ENCODE peak calls at places on chromosomes 16 and 17, in nine cellular contexts. One of them, this sample, is unnamed.

GRCh38 chr17:68509151-68510057 is 2.8 kb upstream of the PRKAR1A start:
- DNase-seq in Panc1: no peak
- DNase-seq in tibial artery: peak; percentile 51
- DNase-seq in pancreas: peak; percentile 25
- DNase-seq in Caco-2: no peak
- DNase-seq in cardiac muscle cell: no peak
- DNase-seq in IMR-90: no peak
- DNase-seq in RWPE2: no peak
- DNase-seq in transverse colon: peak; percentile 58
- DNase-seq in this sample: no peak

GRCh38 chr17:2179615-2180295 is 123.8 kb downstream of the SMG6 start:
- DNase-seq in Panc1: no peak
- DNase-seq in tibial artery: peak; percentile 91
- DNase-seq in pancreas: peak; percentile 71
- DNase-seq in Caco-2: no peak
- DNase-seq in cardiac muscle cell: no peak
- DNase-seq in IMR-90: peak; percentile 98
- DNase-seq in RWPE2: no peak
- DNase-seq in transverse colon: peak; percentile 67
- DNase-seq in this sample: no peak

GRCh38 chr16:49015189-49015540 is 266.5 kb downstream of the CBLN1 start:
- DNase-seq in Panc1: no peak
- DNase-seq in tibial artery: no peak
- DNase-seq in pancreas: no peak
- DNase-seq in Caco-2: no peak
- DNase-seq in cardiac muscle cell: no peak
- DNase-seq in IMR-90: no peak
- DNase-seq in RWPE2: no peak
- DNase-seq in transverse colon: no peak
- DNase-seq in this sample: no peak

GRCh38 chr17:29827179-29827578 is 102.8 kb downstream of the SSH2 start:
- DNase-seq in Panc1: no peak
- DNase-seq in tibial artery: no peak
- DNase-seq in pancreas: no peak
- DNase-seq in Caco-2: no peak
- DNase-seq in cardiac muscle cell: no peak
- DNase-seq in IMR-90: no peak
- DNase-seq in RWPE2: no peak
- DNase-seq in transverse colon: no peak
- DNase-seq in this sample: no peak

GRCh38 chr17:77465358-77466041 is 324.7 kb downstream of the SEC14L1 start:
- DNase-seq in Panc1: no peak
- DNase-seq in tibial artery: peak; percentile 72
- DNase-seq in pancreas: no peak
- DNase-seq in Caco-2: no peak
- DNase-seq in cardiac muscle cell: no peak
- DNase-seq in IMR-90: peak; percentile 77
- DNase-seq in RWPE2: no peak
- DNase-seq in transverse colon: peak; percentile 80
- DNase-seq in this sample: peak; percentile 80

GRCh38 chr16:82011199-82011641 is at the start of gene SDR42E1:
- DNase-seq in Panc1: no peak
- DNase-seq in tibial artery: no peak
- DNase-seq in pancreas: peak; percentile 81
- DNase-seq in Caco-2: peak; percentile 74
- DNase-seq in cardiac muscle cell: no peak
- DNase-seq in IMR-90: no peak
- DNase-seq in RWPE2: peak; percentile 85
- DNase-seq in transverse colon: peak; percentile 85
- DNase-seq in this sample: peak; percentile 71

GRCh38 chr17:78409191-78409621 is 30.8 kb downstream of the PGS1 start:
- DNase-seq in Panc1: no peak
- DNase-seq in tibial artery: no peak
- DNase-seq in pancreas: peak; percentile 76
- DNase-seq in Caco-2: peak; percentile 33
- DNase-seq in cardiac muscle cell: no peak
- DNase-seq in IMR-90: no peak
- DNase-seq in RWPE2: peak; percentile 62
- DNase-seq in transverse colon: peak; percentile 91
- DNase-seq in this sample: no peak

GRCh38 chr17:7888184-7888920 is at the start of gene CHD3:
- DNase-seq in Panc1: no peak
- DNase-seq in tibial artery: no peak
- DNase-seq in pancreas: peak; percentile 43
- DNase-seq in Caco-2: peak; percentile 42
- DNase-seq in cardiac muscle cell: peak; percentile 12
- DNase-seq in IMR-90: peak; percentile 21
- DNase-seq in RWPE2: no peak
- DNase-seq in transverse colon: peak; percentile 45
- DNase-seq in this sample: no peak

GRCh38 chr17:6213859-6214258 is 143.7 kb downstream of the WSCD1 start:
- DNase-seq in Panc1: no peak
- DNase-seq in tibial artery: no peak
- DNase-seq in pancreas: no peak
- DNase-seq in Caco-2: no peak
- DNase-seq in cardiac muscle cell: no peak
- DNase-seq in IMR-90: no peak
- DNase-seq in RWPE2: no peak
- DNase-seq in transverse colon: no peak
- DNase-seq in this sample: no peak

GRCh38 chr17:78341559-78342437 is 18.1 kb downstream of the SOCS3 start:
- DNase-seq in Panc1: no peak
- DNase-seq in tibial artery: peak; percentile 68
- DNase-seq in pancreas: peak; percentile 76
- DNase-seq in Caco-2: peak; percentile 74
- DNase-seq in cardiac muscle cell: peak; percentile 78
- DNase-seq in IMR-90: peak; percentile 74
- DNase-seq in RWPE2: no peak
- DNase-seq in transverse colon: peak; percentile 80
- DNase-seq in this sample: no peak

GRCh38 chr16:10959161-10959560 is 14.8 kb downstream of the CLEC16A start:
- DNase-seq in Panc1: no peak
- DNase-seq in tibial artery: no peak
- DNase-seq in pancreas: no peak
- DNase-seq in Caco-2: no peak
- DNase-seq in cardiac muscle cell: no peak
- DNase-seq in IMR-90: peak; percentile 82
- DNase-seq in RWPE2: no peak
- DNase-seq in transverse colon: no peak
- DNase-seq in this sample: no peak

GRCh38 chr16:4133897-4134372 is 17.7 kb upstream of the ADCY9 start:
- DNase-seq in Panc1: no peak
- DNase-seq in tibial artery: no peak
- DNase-seq in pancreas: no peak
- DNase-seq in Caco-2: no peak
- DNase-seq in cardiac muscle cell: no peak
- DNase-seq in IMR-90: no peak
- DNase-seq in RWPE2: no peak
- DNase-seq in transverse colon: no peak
- DNase-seq in this sample: no peak

GRCh38 chr16:35182043-35182677 is 1722.7 kb downstream of the TP53TG3F start:
- DNase-seq in Panc1: no peak
- DNase-seq in tibial artery: no peak
- DNase-seq in pancreas: no peak
- DNase-seq in Caco-2: no peak
- DNase-seq in cardiac muscle cell: no peak
- DNase-seq in IMR-90: no peak
- DNase-seq in RWPE2: no peak
- DNase-seq in transverse colon: no peak
- DNase-seq in this sample: no peak

GRCh38 chr16:75311383-75311938 is 60.0 kb upstream of the BCAR1 start:
- DNase-seq in Panc1: no peak
- DNase-seq in tibial artery: no peak
- DNase-seq in pancreas: no peak
- DNase-seq in Caco-2: no peak
- DNase-seq in cardiac muscle cell: no peak
- DNase-seq in IMR-90: peak; percentile 36
- DNase-seq in RWPE2: no peak
- DNase-seq in transverse colon: no peak
- DNase-seq in this sample: no peak

GRCh38 chr16:48292452-48292851 is 45.1 kb upstream of the ABCC11 start:
- DNase-seq in Panc1: no peak
- DNase-seq in tibial artery: no peak
- DNase-seq in pancreas: no peak
- DNase-seq in Caco-2: no peak
- DNase-seq in cardiac muscle cell: no peak
- DNase-seq in IMR-90: no peak
- DNase-seq in RWPE2: no peak
- DNase-seq in transverse colon: no peak
- DNase-seq in this sample: no peak

GRCh38 chr17:70886648-70887047 is 717.3 kb downstream of the KCNJ2 start:
- DNase-seq in Panc1: no peak
- DNase-seq in tibial artery: no peak
- DNase-seq in pancreas: no peak
- DNase-seq in Caco-2: no peak
- DNase-seq in cardiac muscle cell: no peak
- DNase-seq in IMR-90: no peak
- DNase-seq in RWPE2: no peak
- DNase-seq in transverse colon: no peak
- DNase-seq in this sample: no peak

GRCh38 chr16:24906199-24906808 is 60.5 kb downstream of the SLC5A11 start:
- DNase-seq in Panc1: no peak
- DNase-seq in tibial artery: no peak
- DNase-seq in pancreas: no peak
- DNase-seq in Caco-2: no peak
- DNase-seq in cardiac muscle cell: no peak
- DNase-seq in IMR-90: peak; percentile 26
- DNase-seq in RWPE2: no peak
- DNase-seq in transverse colon: no peak
- DNase-seq in this sample: no peak

GRCh38 chr16:89275837-89276720 is 58.6 kb downstream of the ZNF778 start:
- DNase-seq in Panc1: no peak
- DNase-seq in tibial artery: no peak
- DNase-seq in pancreas: no peak
- DNase-seq in Caco-2: no peak
- DNase-seq in cardiac muscle cell: no peak
- DNase-seq in IMR-90: no peak
- DNase-seq in RWPE2: peak; percentile 67
- DNase-seq in transverse colon: no peak
- DNase-seq in this sample: no peak
- H3K36me3 ChIP-seq in Panc1: no peaks in the 10 kb centered on the region
- H3K36me3 ChIP-seq in tibial artery: peaks cover 97% of the 10 kb centered on the region
- H3K36me3 ChIP-seq in pancreas: peaks cover 54% of the 10 kb centered on the region
- H3K36me3 ChIP-seq in Caco-2: peaks cover 6% of the 10 kb centered on the region
- H3K36me3 ChIP-seq in cardiac muscle cell: peaks cover 31% of the 10 kb centered on the region
- H3K36me3 ChIP-seq in IMR-90: peaks cover 77% of the 10 kb centered on the region
- H3K36me3 ChIP-seq in RWPE2: peaks cover 91% of the 10 kb centered on the region
- H3K36me3 ChIP-seq in transverse colon: peaks cover 54% of the 10 kb centered on the region
- H3K36me3 ChIP-seq in this sample: peaks cover 41% of the 10 kb centered on the region

DNA sequence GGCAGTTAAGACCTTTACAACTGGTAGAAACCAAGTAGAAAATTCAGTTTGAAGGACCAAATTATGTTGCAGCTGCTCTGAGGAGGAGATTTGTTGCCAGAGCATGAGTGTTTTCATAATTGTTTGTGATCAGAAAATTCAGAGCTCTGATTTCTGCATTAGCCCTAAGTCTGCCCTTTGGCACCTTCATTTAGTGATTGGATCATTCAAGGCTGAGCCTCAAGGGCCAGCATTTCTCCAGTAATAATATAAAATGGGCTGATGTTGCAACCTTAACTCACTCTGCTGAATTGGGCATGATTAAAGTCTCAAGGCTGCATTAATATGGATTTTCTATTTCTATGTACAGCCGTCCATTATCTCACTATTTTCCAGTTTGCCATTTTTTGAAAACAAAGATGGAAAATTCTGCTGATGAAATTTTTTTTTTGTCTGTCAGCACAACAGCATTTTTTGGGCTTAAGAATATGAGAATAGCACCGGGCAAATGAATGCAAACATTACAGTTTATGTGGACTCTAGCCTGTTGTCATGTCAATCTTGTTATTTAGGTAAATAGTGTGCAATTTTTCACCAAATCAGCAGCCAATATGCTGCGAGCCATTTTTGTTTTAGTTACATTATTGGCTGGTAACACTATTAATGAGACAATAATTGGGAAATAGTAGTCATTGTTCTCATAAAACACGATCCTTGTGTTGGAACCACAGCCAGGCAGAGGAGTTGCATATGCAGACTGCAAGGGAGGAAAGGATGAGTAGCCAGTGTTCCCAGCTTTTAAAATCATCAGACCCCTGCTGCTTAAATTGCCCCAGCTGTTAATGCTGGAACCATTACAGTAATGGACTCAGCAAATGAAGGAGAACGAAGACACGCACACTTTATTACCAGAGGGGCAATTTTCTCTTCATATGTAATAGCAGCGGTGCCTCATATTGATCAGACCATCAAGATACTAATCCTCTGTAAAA is 10.4 kb downstream of the FTO start:
- DNase-seq in Panc1: no peak
- DNase-seq in tibial artery: peak; percentile 51
- DNase-seq in pancreas: no peak
- DNase-seq in Caco-2: no peak
- DNase-seq in cardiac muscle cell: no peak
- DNase-seq in IMR-90: no peak
- DNase-seq in RWPE2: no peak
- DNase-seq in transverse colon: no peak
- DNase-seq in this sample: no peak
- H3K4me3 ChIP-seq in Panc1: no peak overlapping the region
- H3K4me3 ChIP-seq in tibial artery: no peak overlapping the region
- H3K4me3 ChIP-seq in pancreas: no peak overlapping the region
- H3K4me3 ChIP-seq in Caco-2: no peak overlapping the region
- H3K4me3 ChIP-seq in cardiac muscle cell: no peak overlapping the region
- H3K4me3 ChIP-seq in IMR-90: no peak overlapping the region
- H3K4me3 ChIP-seq in RWPE2: no peak overlapping the region
- H3K4me3 ChIP-seq in transverse colon: no peak overlapping the region
- H3K4me3 ChIP-seq in this sample: no peak overlapping the region

DNA sequence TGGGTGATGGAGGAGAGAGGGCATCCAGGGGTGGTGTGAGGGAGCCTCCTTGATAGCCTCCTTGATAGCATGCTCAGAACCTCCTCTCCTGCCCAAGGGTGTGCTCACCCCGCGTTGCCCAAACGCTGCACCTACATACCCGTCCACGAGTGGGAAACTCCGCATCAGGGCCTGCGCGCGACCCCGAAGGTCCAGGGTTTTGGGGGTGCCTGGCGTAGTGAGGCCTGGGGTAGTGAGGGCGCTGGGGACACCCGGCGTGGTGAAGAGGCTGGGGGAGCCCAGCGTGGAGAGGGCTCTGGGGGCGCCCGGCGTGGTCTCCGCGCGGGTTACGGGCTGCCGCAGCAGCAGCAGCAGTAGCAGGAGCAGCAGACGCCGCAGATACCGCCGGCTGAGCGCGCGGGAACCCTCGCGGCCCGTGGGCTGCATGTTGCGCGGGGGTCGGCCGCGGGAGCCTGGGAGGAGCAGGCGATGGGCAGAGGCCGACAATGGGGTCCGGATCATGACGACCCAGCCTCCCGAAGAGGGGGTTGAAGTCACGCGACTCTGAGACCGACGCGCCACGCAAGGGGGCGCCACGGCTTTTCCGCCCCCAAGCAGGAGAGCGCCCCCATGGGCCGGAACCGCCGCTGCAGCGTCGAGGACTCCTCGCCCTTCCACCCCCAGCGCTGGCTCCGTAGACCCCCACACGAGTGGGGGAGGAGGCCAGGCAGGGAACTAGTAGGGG is at the start of gene DPEP3:
- DNase-seq in Panc1: no peak
- DNase-seq in tibial artery: no peak
- DNase-seq in pancreas: no peak
- DNase-seq in Caco-2: no peak
- DNase-seq in cardiac muscle cell: no peak
- DNase-seq in IMR-90: no peak
- DNase-seq in RWPE2: no peak
- DNase-seq in transverse colon: no peak
- DNase-seq in this sample: peak; percentile 41
- TF ChIP-seq CTCF in Panc1: no peak
- TF ChIP-seq CTCF in tibial artery: no peak
- TF ChIP-seq CTCF in pancreas: no peak
- TF ChIP-seq CTCF in Caco-2: no peak
- TF ChIP-seq CTCF in cardiac muscle cell: peak; percentile 45
- TF ChIP-seq CTCF in IMR-90: peak; percentile 46
- TF ChIP-seq CTCF in RWPE2: no peak
- TF ChIP-seq CTCF in transverse colon: no peak
- TF ChIP-seq CTCF in this sample: peak; percentile 67

GRCh38 chr17:63451150-63451549 is 5.0 kb upstream of the CYB561 start:
- DNase-seq in Panc1: no peak
- DNase-seq in tibial artery: no peak
- DNase-seq in pancreas: no peak
- DNase-seq in Caco-2: no peak
- DNase-seq in cardiac muscle cell: no peak
- DNase-seq in IMR-90: no peak
- DNase-seq in RWPE2: no peak
- DNase-seq in transverse colon: no peak
- DNase-seq in this sample: no peak
- H3K36me3 ChIP-seq in Panc1: no peaks in the 10 kb centered on the region
- H3K36me3 ChIP-seq in tibial artery: no peaks in the 10 kb centered on the region
- H3K36me3 ChIP-seq in pancreas: no peaks in the 10 kb centered on the region
- H3K36me3 ChIP-seq in Caco-2: no peaks in the 10 kb centered on the region
- H3K36me3 ChIP-seq in cardiac muscle cell: no peaks in the 10 kb centered on the region
- H3K36me3 ChIP-seq in IMR-90: no peaks in the 10 kb centered on the region
- H3K36me3 ChIP-seq in RWPE2: no peaks in the 10 kb centered on the region
- H3K36me3 ChIP-seq in transverse colon: no peaks in the 10 kb centered on the region
- H3K36me3 ChIP-seq in this sample: no peaks in the 10 kb centered on the region

This sample was measured in GM06990.